ENCODE peak calls at places on chromosomes 7 and 10, in four cellular contexts. J is left cardiac atrium; V is endothelial cell; D is central memory CD8-positive, alpha-beta T cell. W is an unnamed sample.

GRCh38 chr7:80922254-80923049 is 3.6 kb upstream of the SEMA3C start:
- DNase-seq in D (no peak), V (no peak), J (no peak), W (no peak)

GRCh38 chr7:158828343-158829020 is 827 bp downstream of the ESYT2 start:
- DNase-seq in J (peak; percentile 60), D (no peak), V (peak; percentile 58), W (peak; percentile 30)

GRCh38 chr10:11440250-11441150 is 170.9 kb downstream of the USP6NL start:
- DNase-seq in D (no peak), J (no peak), V (no peak), W (no peak)

GRCh38 chr10:49093922-49094321 is 21.4 kb downstream of the VSTM4 start:
- DNase-seq in V (no peak), D (no peak), J (no peak), W (no peak)

GRCh38 chr10:9792181-9792580 is 1225.5 kb upstream of the CELF2 start:
- DNase-seq in J (no peak), V (no peak), D (no peak), W (no peak)

GRCh38 chr7:25594122-25594521 is 365.8 kb upstream of the NPVF start:
- DNase-seq in D (no peak), V (no peak), J (no peak), W (no peak)

GRCh38 chr7:38171558-38172403 is 6.3 kb upstream of the STARD3NL start:
- DNase-seq in D (no peak), J (no peak), V (no peak), W (no peak)

GRCh38 chr7:41581041-41581440 is 121.8 kb downstream of the INHBA start:
- DNase-seq in V (no peak), J (no peak), D (no peak), W (no peak)

GRCh38 chr7:151272410-151272809 is 23.9 kb upstream of the SMARCD3 start:
- DNase-seq in J (no peak), D (no peak), V (no peak), W (no peak)

GRCh38 chr7:39133088-39133487 is 155.4 kb downstream of the POU6F2 start:
- DNase-seq in D (no peak), J (no peak), V (no peak), W (no peak)

GRCh38 chr7:2175514-2175913 is 57.2 kb downstream of the MAD1L1 start:
- DNase-seq in J (peak; percentile 60), V (no peak), D (no peak), W (no peak)

GRCh38 chr7:117322741-117323584 is at the start of gene WNT2:
- DNase-seq in D (no peak), J (no peak), V (peak; percentile 23), W (peak; percentile 15)

GRCh38 chr7:129636641-129637040 is 25.1 kb downstream of the NRF1 start:
- DNase-seq in V (no peak), J (no peak), D (no peak), W (no peak)

GRCh38 chr7:123941391-123942180 is 16.5 kb downstream of the SPAM1 start:
- DNase-seq in V (no peak), D (no peak), J (no peak), W (no peak)

GRCh38 chr10:58856508-58857240 is 319.8 kb upstream of the PHYHIPL start:
- DNase-seq in D (no peak), V (no peak), J (peak; percentile 43), W (no peak)

GRCh38 chr7:41886257-41886905 is 183.5 kb upstream of the INHBA start:
- DNase-seq in D (no peak), V (no peak), J (peak; percentile 47), W (no peak)

GRCh38 chr7:124773339-124773738 is 7.7 kb upstream of the GPR37 start:
- DNase-seq in V (no peak), D (no peak), J (no peak), W (no peak)

GRCh38 chr10:13348216-13349017 is at the start of gene SEPHS1:
- DNase-seq in V (peak; percentile 64), J (peak; percentile 75), D (peak; percentile 42), W (peak; percentile 82)

GRCh38 chr7:138954545-138955475 is 26.4 kb downstream of the KIAA1549 start:
- DNase-seq in D (no peak), J (no peak), V (no peak), W (no peak)

GRCh38 chr7:29935111-29935510 is 54.5 kb downstream of the SCRN1 start:
- DNase-seq in D (no peak), J (no peak), V (no peak), W (no peak)

GRCh38 chr7:147308539-147308938 is 1191.9 kb downstream of the CNTNAP2 start:
- DNase-seq in J (no peak), V (no peak), D (no peak), W (no peak)

GRCh38 chr10:130769146-130770017 is 542.1 kb downstream of the TCERG1L start:
- DNase-seq in D (no peak), V (no peak), J (no peak), W (no peak)

GRCh38 chr7:47757946-47758371 is 176.0 kb upstream of the TNS3 start:
- DNase-seq in V (no peak), J (peak; percentile 70), D (no peak), W (no peak)

GRCh38 chr10:96290368-96291133 is 13.7 kb upstream of the DNTT start:
- DNase-seq in J (no peak), V (no peak), D (no peak), W (no peak)

GRCh38 chr10:36344240-36344639 is 702.1 kb upstream of the FZD8 start:
- DNase-seq in D (no peak), V (no peak), J (no peak), W (no peak)

GRCh38 chr7:45595809-45596664 is 21.9 kb downstream of the ADCY1 start:
- DNase-seq in J (no peak), D (peak; percentile 9), V (no peak), W (no peak)

GRCh38 chr10:112332509-112333228 is 41.2 kb upstream of the ACSL5 start:
- DNase-seq in D (no peak), J (no peak), V (no peak), W (no peak)

GRCh38 chr7:2886900-2887299 is 42.8 kb upstream of the GNA12 start:
- DNase-seq in V (peak; percentile 63), J (no peak), D (no peak), W (peak; percentile 68)

GRCh38 chr7:128030999-128031681 is at the start of gene LRRC4:
- DNase-seq in V (peak; percentile 59), J (peak; percentile 47), D (no peak), W (peak; percentile 28)

GRCh38 chr10:70267161-70267933 is 16.5 kb downstream of the NPFFR1 start:
- DNase-seq in D (no peak), J (no peak), V (peak; percentile 30), W (no peak)

GRCh38 chr10:75356484-75356883 is 45.1 kb downstream of the ZNF503 start:
- DNase-seq in J (no peak), D (no peak), V (no peak), W (no peak)

GRCh38 chr10:67612577-67613537 is 83.1 kb downstream of the CTNNA3 start:
- DNase-seq in D (no peak), V (no peak), J (no peak), W (no peak)

GRCh38 chr7:151756076-151756731 is 120.7 kb downstream of the PRKAG2 start:
- DNase-seq in J (no peak), V (no peak), D (peak; percentile 17), W (no peak)

GRCh38 chr10:70477661-70478162 is 855 bp upstream of the PALD1 start:
- DNase-seq in V (peak; percentile 47), J (peak; percentile 61), D (peak; percentile 45), W (no peak)

GRCh38 chr7:51635801-51636200 is 319.2 kb upstream of the COBL start:
- DNase-seq in J (no peak), D (no peak), V (no peak), W (no peak)

GRCh38 chr7:18356195-18356645 is 139.3 kb upstream of the HDAC9 start:
- DNase-seq in V (no peak), D (no peak), J (no peak), W (peak; percentile 45)